ENCODE peak calls at places on chromosomes 7 and 10, in seven cellular contexts. K is pancreas, V is MM.1S, R is RWPE2, M is colonic mucosa, A is neuronal stem cell, S is A549. J is an unnamed sample. For H3K4me1, the result is how much of the 10 kb centered on the place peaks cover.

GRCh38 chr7:52726986-52727385 is 308.4 kb upstream of the POM121L12 start:
- DNase-seq in K (no peak), V (no peak), R (no peak), M (no peak), A (no peak), S (no peak), J (no peak)

GRCh38 chr10:86594535-86594934 is 59.8 kb upstream of the OPN4 start:
- DNase-seq in K (no peak), V (no peak), R (no peak), M (no peak), A (no peak), S (peak), J (no peak)

GRCh38 chr10:6579904-6580278 is at the start of gene PRKCQ:
- DNase-seq in K (no peak), V (no peak), R (no peak), M (peak), A (no peak), S (peak), J (peak)

GRCh38 chr10:14560274-14560673 is 214.4 kb downstream of the FAM107B start:
- DNase-seq in K (no peak), V (no peak), R (peak), M (peak), A (no peak), S (peak), J (peak)

GRCh38 chr10:84895541-84895940 is 567.2 kb downstream of the CCSER2 start:
- DNase-seq in K (no peak), V (no peak), R (no peak), M (no peak), A (no peak), S (no peak), J (no peak)

GRCh38 chr10:75417522-75417927 is 13.9 kb upstream of the LRMDA start:
- DNase-seq in K (no peak), V (no peak), R (peak), M (no peak), A (no peak), S (no peak), J (no peak)

GRCh38 chr10:30811665-30812017 is 182.1 kb upstream of the LYZL2 start:
- DNase-seq in K (no peak), V (no peak), R (no peak), M (peak), A (no peak), S (no peak), J (no peak)

GRCh38 chr7:79137942-79138341 is 315.5 kb downstream of the MAGI2 start:
- DNase-seq in K (no peak), V (no peak), R (no peak), M (no peak), A (no peak), S (no peak), J (no peak)

GRCh38 chr7:17721736-17722285 is 218.5 kb downstream of the SNX13 start:
- DNase-seq in K (no peak), V (no peak), R (no peak), M (no peak), A (no peak), S (no peak), J (no peak)

GRCh38 chr10:2460846-2461245 is 606.5 kb upstream of the PFKP start:
- DNase-seq in K (no peak), V (no peak), R (no peak), M (no peak), A (no peak), S (no peak), J (no peak)

GRCh38 chr7:5422324-5423271 is 1.0 kb downstream of the TNRC18 start:
- DNase-seq in K (peak), V (no peak), R (no peak), M (no peak), A (no peak), S (no peak), J (peak)

GRCh38 chr10:64463406-64463805 is 942.2 kb downstream of the REEP3 start:
- DNase-seq in K (no peak), V (no peak), R (no peak), M (no peak), A (no peak), S (no peak), J (no peak)

GRCh38 chr7:7761974-7762769 is 43.8 kb upstream of the RPA3 start:
- DNase-seq in K (no peak), V (peak), R (no peak), M (no peak), A (no peak), S (peak), J (no peak)

DNA sequence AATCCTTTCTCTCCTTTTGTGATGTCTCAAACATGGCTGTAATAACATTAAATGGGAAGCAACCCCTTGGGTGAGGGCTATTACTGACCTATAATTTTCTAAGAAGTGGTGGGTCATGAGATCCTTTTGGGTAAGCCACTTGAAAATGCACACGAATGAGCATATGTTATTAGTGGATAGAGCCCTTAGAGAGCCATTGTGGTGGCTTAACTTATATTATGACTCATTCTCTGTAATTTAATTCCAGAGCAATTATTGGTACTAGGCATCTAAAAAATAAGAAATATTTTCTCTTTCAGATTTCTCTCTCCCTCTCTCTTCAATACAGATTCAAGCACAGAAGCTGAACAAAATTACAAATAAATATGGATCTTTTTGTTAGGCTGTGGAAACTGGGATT is 1177.4 kb upstream of the PHF14 start:
- DNase-seq in K (no peak), V (no peak), R (no peak), M (no peak), A (no peak), S (no peak), J (no peak)
- H3K27ac ChIP-seq in K (no peak), V (no peak), R (no peak), M (no peak), A (no peak), S (no peak), J (no peak)

DNA sequence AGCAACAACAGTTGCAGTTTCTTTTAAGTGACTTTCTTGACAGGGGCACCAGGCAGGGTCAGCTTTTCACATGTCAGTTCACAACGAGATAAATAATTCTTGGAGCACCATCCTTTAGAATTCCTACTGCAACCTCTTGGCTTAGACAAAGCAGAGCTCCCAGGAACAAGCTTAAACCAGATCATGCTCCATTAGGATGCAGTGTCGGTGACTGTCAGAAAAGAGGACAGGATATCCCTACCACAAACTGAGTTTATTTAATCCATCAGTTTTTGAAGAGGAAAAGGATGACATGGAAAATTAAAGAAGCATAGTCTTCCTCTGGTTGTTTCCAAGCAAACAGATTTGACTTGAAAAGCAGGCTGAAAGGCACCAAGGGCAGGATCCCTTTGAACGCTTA is 332.0 kb upstream of the AOAH start:
- DNase-seq in K (no peak), V (no peak), R (no peak), M (no peak), A (no peak), S (no peak), J (no peak)
- H3K4me1 ChIP-seq in K (under half), V (under half), R (under half), M (under half), A (under half), S (under half), J (under half)

GRCh38 chr10:122504551-122504950 is 43.2 kb downstream of the HTRA1 start:
- DNase-seq in K (peak), V (no peak), R (no peak), M (peak), A (no peak), S (peak), J (peak)

GRCh38 chr10:122505011-122505410 is 43.7 kb downstream of the HTRA1 start:
- DNase-seq in K (no peak), V (no peak), R (no peak), M (no peak), A (no peak), S (no peak), J (no peak)

GRCh38 chr10:122507661-122508060 is 46.3 kb downstream of the HTRA1 start:
- DNase-seq in K (no peak), V (no peak), R (no peak), M (no peak), A (no peak), S (no peak), J (no peak)

GRCh38 chr10:122503886-122504285 is 42.5 kb downstream of the HTRA1 start:
- DNase-seq in K (no peak), V (no peak), R (no peak), M (no peak), A (no peak), S (no peak), J (no peak)

DNA sequence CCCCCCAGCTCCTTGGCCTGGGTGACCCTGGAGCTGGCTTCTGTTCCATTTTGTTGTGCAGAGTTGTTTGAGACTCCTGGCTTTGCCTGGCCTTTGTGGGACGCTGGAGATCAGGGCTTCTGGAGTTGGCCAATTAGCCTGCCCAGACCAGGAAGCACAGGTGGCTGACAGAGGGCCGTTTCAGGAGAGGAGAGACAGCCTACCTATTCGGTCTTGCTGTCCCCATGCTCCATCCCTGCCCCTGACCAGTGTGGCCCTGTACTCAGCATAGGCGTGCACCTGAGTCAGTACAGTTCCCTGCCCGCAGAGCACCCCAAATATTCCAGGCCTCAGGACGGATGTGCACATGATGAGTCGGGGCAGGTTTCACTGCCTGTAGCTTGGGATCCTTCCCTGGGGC is 44.5 kb downstream of the HTRA1 start:
- DNase-seq in K (no peak), V (no peak), R (no peak), M (no peak), A (no peak), S (no peak), J (no peak)
- H3K27ac ChIP-seq in K (no peak), V (no peak), R (no peak), M (no peak), A (no peak), S (no peak), J (no peak)

DNA sequence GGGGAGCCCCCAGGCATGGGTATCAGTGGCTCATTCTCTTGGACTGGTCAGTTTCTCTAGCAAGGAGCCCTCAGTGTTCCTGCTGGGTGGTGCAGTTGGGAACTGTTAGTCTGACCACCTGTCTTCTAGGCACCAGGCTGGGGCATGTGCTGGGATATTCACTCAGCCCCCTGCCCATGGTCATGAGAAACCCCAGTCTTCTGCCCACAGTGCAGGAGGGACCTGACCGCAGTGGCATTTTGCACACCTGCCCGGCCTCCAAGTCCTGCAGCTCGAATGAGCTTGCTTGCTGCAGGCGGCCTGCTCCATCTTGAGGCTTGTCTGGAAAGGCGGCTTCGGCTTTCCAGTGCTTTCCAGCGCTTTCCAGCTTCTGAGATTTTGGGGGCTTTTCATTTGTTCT is 36.3 kb downstream of the CUX1 start:
- DNase-seq in K (no peak), V (peak), R (no peak), M (no peak), A (no peak), S (no peak), J (no peak)
- H3K4me1 ChIP-seq in K (under half), V (under half), R (under half), M (under half), A (under half), S (half or more), J (under half)

DNA sequence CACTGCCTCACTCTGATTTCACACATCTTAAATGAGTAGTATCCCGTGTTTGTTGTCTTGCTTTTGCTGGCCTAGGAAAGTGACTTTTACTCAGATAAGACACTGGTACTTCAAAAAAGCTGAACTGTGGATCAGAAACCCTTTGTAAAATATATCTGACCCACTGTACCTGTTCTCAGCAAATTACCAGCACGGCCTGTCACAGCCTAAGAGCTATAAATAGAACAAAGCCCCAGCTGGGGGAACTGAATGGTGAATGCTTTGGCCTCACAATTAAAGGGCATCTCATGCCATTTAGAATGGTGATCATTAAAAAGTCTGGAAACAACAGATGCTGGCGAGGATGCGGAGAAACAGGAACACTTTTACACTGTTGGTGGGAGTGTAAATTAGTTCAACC is 76.1 kb downstream of the CREB3L2 start:
- DNase-seq in K (no peak), V (no peak), R (no peak), M (no peak), A (no peak), S (no peak), J (no peak)
- H3K27ac ChIP-seq in K (no peak), V (no peak), R (no peak), M (no peak), A (no peak), S (no peak), J (no peak)

DNA sequence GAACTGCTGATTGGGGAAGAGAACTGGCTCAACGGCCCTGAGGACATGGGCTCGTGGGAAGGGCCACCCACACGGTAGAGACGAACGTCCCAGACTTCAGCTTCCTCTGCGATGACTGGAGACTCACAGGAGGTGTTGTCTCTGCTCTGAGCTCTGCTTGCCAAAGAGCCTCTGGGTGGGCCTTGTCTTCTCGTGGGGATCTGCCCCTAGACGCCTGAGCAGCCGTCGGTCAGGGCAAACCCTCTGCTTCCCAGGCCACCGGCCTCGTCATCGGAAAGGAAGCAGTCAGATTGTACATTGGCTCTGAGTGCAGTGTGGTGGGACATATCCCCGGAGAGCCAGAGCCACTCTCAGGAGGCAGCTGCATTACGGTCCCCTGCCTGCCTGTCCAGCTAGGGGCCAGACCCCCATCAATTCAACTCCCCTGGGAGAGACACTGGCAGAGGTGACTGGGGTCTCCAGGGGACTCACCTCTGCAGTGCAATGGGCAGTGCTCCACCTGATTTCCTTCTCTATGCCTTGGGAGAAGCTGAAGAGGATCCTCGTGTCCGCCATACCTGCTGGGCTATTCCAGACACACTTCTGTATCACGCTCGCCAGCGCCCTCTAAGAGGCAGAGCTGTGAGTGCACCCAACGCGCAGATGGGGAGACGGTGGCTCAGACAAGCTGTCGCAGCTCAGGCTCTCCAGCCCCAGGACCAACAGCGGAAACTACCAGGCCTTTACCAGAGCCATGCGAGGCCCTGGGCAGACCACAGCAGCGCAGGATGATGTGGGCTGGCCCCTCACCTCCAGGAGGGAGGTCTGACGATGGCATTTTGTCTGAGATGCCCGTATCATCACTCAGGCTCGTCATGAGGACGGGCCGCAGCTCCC is 227.4 kb downstream of the TCERG1L start:
- DNase-seq in K (no peak), V (no peak), R (no peak), M (no peak), A (no peak), S (no peak), J (no peak)
- H3K4me1 ChIP-seq in K (under half), V (under half), R (under half), M (under half), A (under half), S (under half), J (under half)

J was measured in SJCRH30.